ENCODE peak calls at places on chromosomes 3 and 15, in five cellular contexts. One of them, this sample, is unnamed.

GRCh38 chr3:23611737-23612295 is 193.9 kb upstream of the UBE2E1 start:
- DNase-seq in skeletal muscle cell: peak; percentile 33
- DNase-seq in H1: peak; percentile 44
- DNase-seq in epithelial cell of esophagus: peak; percentile 45
- DNase-seq in spleen: no peak
- DNase-seq in this sample: no peak

GRCh38 chr3:146692254-146692653 is 87.1 kb upstream of the PLSCR5 start:
- DNase-seq in H1: no peak
- DNase-seq in skeletal muscle cell: no peak
- DNase-seq in spleen: no peak
- DNase-seq in epithelial cell of esophagus: peak; percentile 74
- DNase-seq in this sample: no peak

GRCh38 chr3:12345141-12345561 is 56.3 kb downstream of the PPARG start:
- DNase-seq in spleen: no peak
- DNase-seq in H1: no peak
- DNase-seq in skeletal muscle cell: peak; percentile 62
- DNase-seq in epithelial cell of esophagus: peak; percentile 86
- DNase-seq in this sample: peak; percentile 12

GRCh38 chr3:191438150-191438814 is 22.7 kb upstream of the PYDC2 start:
- DNase-seq in skeletal muscle cell: no peak
- DNase-seq in spleen: no peak
- DNase-seq in H1: no peak
- DNase-seq in epithelial cell of esophagus: no peak
- DNase-seq in this sample: no peak

GRCh38 chr15:95928822-95929221 is 401.7 kb upstream of the NR2F2 start:
- DNase-seq in epithelial cell of esophagus: no peak
- DNase-seq in skeletal muscle cell: no peak
- DNase-seq in spleen: no peak
- DNase-seq in H1: no peak
- DNase-seq in this sample: no peak

GRCh38 chr3:50714953-50715352 is 40.2 kb downstream of the DOCK3 start:
- DNase-seq in spleen: no peak
- DNase-seq in skeletal muscle cell: no peak
- DNase-seq in H1: no peak
- DNase-seq in epithelial cell of esophagus: peak; percentile 39
- DNase-seq in this sample: no peak

GRCh38 chr3:48441940-48442339 is 1.9 kb downstream of the TMA7 start:
- DNase-seq in spleen: no peak
- DNase-seq in epithelial cell of esophagus: no peak
- DNase-seq in skeletal muscle cell: no peak
- DNase-seq in H1: no peak
- DNase-seq in this sample: no peak

GRCh38 chr3:195442573-195443390 is at the start of gene ACAP2:
- DNase-seq in spleen: peak; percentile 100
- DNase-seq in skeletal muscle cell: peak; percentile 98
- DNase-seq in epithelial cell of esophagus: peak; percentile 100
- DNase-seq in H1: peak; percentile 100
- DNase-seq in this sample: peak; percentile 97

GRCh38 chr3:37779289-37780152 is 82.2 kb upstream of the CTDSPL start:
- DNase-seq in H1: no peak
- DNase-seq in spleen: no peak
- DNase-seq in skeletal muscle cell: peak; percentile 55
- DNase-seq in epithelial cell of esophagus: peak; percentile 79
- DNase-seq in this sample: no peak

GRCh38 chr15:67843092-67843501 is 3.3 kb upstream of the RNU6-1 start:
- DNase-seq in H1: no peak
- DNase-seq in epithelial cell of esophagus: no peak
- DNase-seq in skeletal muscle cell: no peak
- DNase-seq in spleen: no peak
- DNase-seq in this sample: no peak

GRCh38 chr3:167241048-167241845 is 138.8 kb downstream of the ZBBX start:
- DNase-seq in spleen: no peak
- DNase-seq in skeletal muscle cell: no peak
- DNase-seq in H1: no peak
- DNase-seq in epithelial cell of esophagus: peak; percentile 4
- DNase-seq in this sample: no peak

GRCh38 chr3:14698601-14699244 is 23.8 kb downstream of the C3orf20 start:
- DNase-seq in spleen: no peak
- DNase-seq in H1: peak; percentile 26
- DNase-seq in skeletal muscle cell: no peak
- DNase-seq in epithelial cell of esophagus: no peak
- DNase-seq in this sample: no peak

GRCh38 chr3:138511990-138512389 is 77.6 kb downstream of the ESYT3 start:
- DNase-seq in spleen: no peak
- DNase-seq in skeletal muscle cell: no peak
- DNase-seq in H1: no peak
- DNase-seq in epithelial cell of esophagus: no peak
- DNase-seq in this sample: no peak

GRCh38 chr3:150635526-150635925 is 32.4 kb downstream of the SELENOT start:
- DNase-seq in H1: no peak
- DNase-seq in skeletal muscle cell: no peak
- DNase-seq in spleen: no peak
- DNase-seq in epithelial cell of esophagus: no peak
- DNase-seq in this sample: no peak

GRCh38 chr15:48696627-48697312 is 51.3 kb upstream of the FBN1 start:
- DNase-seq in skeletal muscle cell: no peak
- DNase-seq in epithelial cell of esophagus: peak; percentile 39
- DNase-seq in spleen: no peak
- DNase-seq in H1: no peak
- DNase-seq in this sample: no peak

GRCh38 chr15:71232411-71232810 is 117.1 kb downstream of the THSD4 start:
- DNase-seq in H1: no peak
- DNase-seq in spleen: no peak
- DNase-seq in epithelial cell of esophagus: no peak
- DNase-seq in skeletal muscle cell: no peak
- DNase-seq in this sample: no peak

GRCh38 chr15:48720646-48721045 is 75.1 kb upstream of the FBN1 start:
- DNase-seq in skeletal muscle cell: no peak
- DNase-seq in H1: no peak
- DNase-seq in epithelial cell of esophagus: peak; percentile 18
- DNase-seq in spleen: no peak
- DNase-seq in this sample: no peak

GRCh38 chr3:36210840-36211655 is 169.3 kb upstream of the STAC start:
- DNase-seq in spleen: no peak
- DNase-seq in epithelial cell of esophagus: no peak
- DNase-seq in skeletal muscle cell: peak; percentile 13
- DNase-seq in H1: no peak
- DNase-seq in this sample: no peak

GRCh38 chr3:136543385-136543784 is 208.8 kb downstream of the STAG1 start:
- DNase-seq in skeletal muscle cell: no peak
- DNase-seq in H1: no peak
- DNase-seq in spleen: no peak
- DNase-seq in epithelial cell of esophagus: peak; percentile 55
- DNase-seq in this sample: no peak

GRCh38 chr3:14516738-14517345 is 23.3 kb downstream of the GRIP2 start:
- DNase-seq in H1: no peak
- DNase-seq in spleen: peak; percentile 38
- DNase-seq in skeletal muscle cell: no peak
- DNase-seq in epithelial cell of esophagus: no peak
- DNase-seq in this sample: no peak

GRCh38 chr3:82834098-82834497 is 1072.7 kb upstream of the GBE1 start:
- DNase-seq in spleen: no peak
- DNase-seq in H1: no peak
- DNase-seq in epithelial cell of esophagus: no peak
- DNase-seq in skeletal muscle cell: no peak
- DNase-seq in this sample: no peak

GRCh38 chr15:36468746-36469145 is 110.7 kb upstream of the CDIN1 start:
- DNase-seq in skeletal muscle cell: peak; percentile 83
- DNase-seq in epithelial cell of esophagus: peak; percentile 91
- DNase-seq in spleen: no peak
- DNase-seq in H1: no peak
- DNase-seq in this sample: peak; percentile 81

GRCh38 chr3:15292765-15293522 is 39.4 kb downstream of the SH3BP5 start:
- DNase-seq in epithelial cell of esophagus: no peak
- DNase-seq in spleen: no peak
- DNase-seq in H1: no peak
- DNase-seq in skeletal muscle cell: no peak
- DNase-seq in this sample: no peak

GRCh38 chr3:178140491-178140890 is 395.7 kb upstream of the KCNMB2 start:
- DNase-seq in epithelial cell of esophagus: no peak
- DNase-seq in spleen: no peak
- DNase-seq in skeletal muscle cell: peak; percentile 35
- DNase-seq in H1: no peak
- DNase-seq in this sample: no peak

GRCh38 chr3:26712211-26713026 is 89.8 kb downstream of the LRRC3B start:
- DNase-seq in H1: peak; percentile 45
- DNase-seq in spleen: no peak
- DNase-seq in skeletal muscle cell: no peak
- DNase-seq in epithelial cell of esophagus: peak; percentile 50
- DNase-seq in this sample: no peak

GRCh38 chr3:54374214-54374855 is 252.0 kb downstream of the CACNA2D3 start:
- DNase-seq in H1: peak; percentile 55
- DNase-seq in skeletal muscle cell: no peak
- DNase-seq in spleen: no peak
- DNase-seq in epithelial cell of esophagus: no peak
- DNase-seq in this sample: no peak

GRCh38 chr3:156010829-156011228 is 109.5 kb upstream of the KCNAB1 start:
- DNase-seq in spleen: no peak
- DNase-seq in H1: no peak
- DNase-seq in skeletal muscle cell: no peak
- DNase-seq in epithelial cell of esophagus: peak; percentile 53
- DNase-seq in this sample: no peak

GRCh38 chr3:30231277-30232141 is 374.9 kb upstream of the TGFBR2 start:
- DNase-seq in skeletal muscle cell: peak; percentile 70
- DNase-seq in spleen: no peak
- DNase-seq in epithelial cell of esophagus: no peak
- DNase-seq in H1: no peak
- DNase-seq in this sample: peak; percentile 78

GRCh38 chr3:13416002-13416793 is 3.9 kb downstream of the NUP210 start:
- DNase-seq in epithelial cell of esophagus: no peak
- DNase-seq in spleen: no peak
- DNase-seq in skeletal muscle cell: no peak
- DNase-seq in H1: peak; percentile 63
- DNase-seq in this sample: no peak

GRCh38 chr15:48954538-48954937 is 9.2 kb downstream of the SHC4 start:
- DNase-seq in spleen: no peak
- DNase-seq in skeletal muscle cell: no peak
- DNase-seq in epithelial cell of esophagus: no peak
- DNase-seq in H1: peak; percentile 60
- DNase-seq in this sample: no peak

GRCh38 chr3:58769065-58769464 is 102.5 kb upstream of the FAM3D start:
- DNase-seq in epithelial cell of esophagus: no peak
- DNase-seq in spleen: no peak
- DNase-seq in H1: no peak
- DNase-seq in skeletal muscle cell: no peak
- DNase-seq in this sample: no peak

GRCh38 chr3:56197991-56198390 is 270.3 kb downstream of the ERC2 start:
- DNase-seq in epithelial cell of esophagus: no peak
- DNase-seq in skeletal muscle cell: no peak
- DNase-seq in H1: no peak
- DNase-seq in spleen: no peak
- DNase-seq in this sample: no peak

GRCh38 chr15:77797270-77797669 is 164.6 kb upstream of the LINGO1 start:
- DNase-seq in epithelial cell of esophagus: no peak
- DNase-seq in spleen: no peak
- DNase-seq in H1: no peak
- DNase-seq in skeletal muscle cell: no peak
- DNase-seq in this sample: no peak

GRCh38 chr3:40170395-40170794 is 139.1 kb upstream of the EIF1B start:
- DNase-seq in skeletal muscle cell: no peak
- DNase-seq in H1: no peak
- DNase-seq in spleen: no peak
- DNase-seq in epithelial cell of esophagus: no peak
- DNase-seq in this sample: no peak

GRCh38 chr3:186123012-186123411 is 14.1 kb upstream of the ETV5 start:
- DNase-seq in spleen: no peak
- DNase-seq in epithelial cell of esophagus: no peak
- DNase-seq in skeletal muscle cell: no peak
- DNase-seq in H1: no peak
- DNase-seq in this sample: no peak

GRCh38 chr3:186118692-186119091 is 9.8 kb upstream of the ETV5 start:
- DNase-seq in spleen: no peak
- DNase-seq in H1: no peak
- DNase-seq in epithelial cell of esophagus: no peak
- DNase-seq in skeletal muscle cell: no peak
- DNase-seq in this sample: no peak

GRCh38 chr3:186121968-186122367 is 13.1 kb upstream of the ETV5 start:
- DNase-seq in spleen: no peak
- DNase-seq in epithelial cell of esophagus: peak; percentile 69
- DNase-seq in skeletal muscle cell: no peak
- DNase-seq in H1: peak; percentile 59
- DNase-seq in this sample: no peak

GRCh38 chr3:186119499-186119898 is 10.6 kb upstream of the ETV5 start:
- DNase-seq in epithelial cell of esophagus: no peak
- DNase-seq in skeletal muscle cell: no peak
- DNase-seq in spleen: no peak
- DNase-seq in H1: no peak
- DNase-seq in this sample: no peak

GRCh38 chr3:186121271-186121670 is 12.4 kb upstream of the ETV5 start:
- DNase-seq in skeletal muscle cell: no peak
- DNase-seq in epithelial cell of esophagus: no peak
- DNase-seq in spleen: no peak
- DNase-seq in H1: no peak
- DNase-seq in this sample: no peak
- H3K4me3 ChIP-seq in skeletal muscle cell: no peak overlapping the region
- H3K4me3 ChIP-seq in epithelial cell of esophagus: no peak overlapping the region
- H3K4me3 ChIP-seq in spleen: no peak overlapping the region
- H3K4me3 ChIP-seq in H1: no peak overlapping the region
- H3K4me3 ChIP-seq in this sample: no peak overlapping the region

GRCh38 chr3:27714101-27714526 is 8.0 kb downstream of the EOMES start:
- DNase-seq in skeletal muscle cell: no peak
- DNase-seq in spleen: no peak
- DNase-seq in epithelial cell of esophagus: no peak
- DNase-seq in H1: no peak
- DNase-seq in this sample: no peak
- H3K4me3 ChIP-seq in skeletal muscle cell: peak overlapping the region; percentile 57
- H3K4me3 ChIP-seq in spleen: peak overlapping the region; percentile 48
- H3K4me3 ChIP-seq in epithelial cell of esophagus: no peak overlapping the region
- H3K4me3 ChIP-seq in H1: no peak overlapping the region
- H3K4me3 ChIP-seq in this sample: no peak overlapping the region

GRCh38 chr15:90020041-90020735 is 19.1 kb downstream of the ZNF710 start:
- DNase-seq in H1: no peak
- DNase-seq in skeletal muscle cell: no peak
- DNase-seq in epithelial cell of esophagus: no peak
- DNase-seq in spleen: peak; percentile 84
- DNase-seq in this sample: no peak
- H3K4me3 ChIP-seq in H1: no peak overlapping the region
- H3K4me3 ChIP-seq in skeletal muscle cell: no peak overlapping the region
- H3K4me3 ChIP-seq in epithelial cell of esophagus: no peak overlapping the region
- H3K4me3 ChIP-seq in spleen: no peak overlapping the region
- H3K4me3 ChIP-seq in this sample: no peak overlapping the region

DNA sequence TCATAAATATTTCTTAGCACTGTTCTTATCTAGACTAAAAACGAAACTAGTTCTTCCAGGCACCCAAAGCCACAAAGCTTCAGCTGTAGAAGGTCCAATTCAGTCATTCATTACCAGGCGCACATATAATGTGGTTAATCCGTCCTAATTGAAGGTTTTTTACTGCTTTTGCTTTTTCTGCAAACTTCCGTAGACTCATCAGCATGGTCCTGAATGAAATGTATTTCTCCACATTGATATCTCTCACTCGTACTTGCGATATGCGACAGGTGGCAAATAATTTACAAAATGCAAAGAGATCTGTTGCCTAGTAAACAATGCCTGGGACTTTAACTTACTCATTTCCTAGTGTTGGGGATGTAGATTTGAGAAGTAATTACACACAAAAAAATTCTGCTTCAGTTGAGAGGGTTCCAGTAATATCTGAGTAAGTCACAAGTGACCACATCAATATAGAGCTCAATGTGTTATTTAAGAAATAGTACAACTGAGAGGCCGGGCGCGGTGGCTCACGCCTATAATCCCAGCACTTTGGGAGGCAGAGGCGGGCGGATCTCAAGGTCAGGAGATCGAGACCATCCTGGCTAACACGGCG is 75.0 kb upstream of the MBNL1 start:
- DNase-seq in spleen: peak; percentile 74
- DNase-seq in epithelial cell of esophagus: no peak
- DNase-seq in H1: no peak
- DNase-seq in skeletal muscle cell: no peak
- DNase-seq in this sample: no peak
- H3K4me3 ChIP-seq in spleen: no peak overlapping the region
- H3K4me3 ChIP-seq in epithelial cell of esophagus: no peak overlapping the region
- H3K4me3 ChIP-seq in H1: no peak overlapping the region
- H3K4me3 ChIP-seq in skeletal muscle cell: no peak overlapping the region
- H3K4me3 ChIP-seq in this sample: no peak overlapping the region

This sample was measured in BJ.